ENCODE peak calls at places on chromosome 12, in five cellular contexts. C is HEK293T, P is HepG2, M is K562, B is SK-N-SH. D is an unnamed sample.

GRCh38 chr12:42216737-42217136 is 21.3 kb downstream of the YAF2 start:
- DNase-seq in M (no peak), C (no peak), B (no peak), P (no peak), D (no peak)

GRCh38 chr12:22410497-22410896 is 76.0 kb upstream of the ST8SIA1 start:
- DNase-seq in P (no peak), B (no peak), M (no peak), C (no peak), D (no peak)

GRCh38 chr12:57040750-57041149 is 9.2 kb downstream of the MYO1A start:
- DNase-seq in M (no peak), B (no peak), C (no peak), P (no peak), D (no peak)

GRCh38 chr12:57268264-57268663 is 17.3 kb upstream of the STAC3 start:
- DNase-seq in M (no peak), P (no peak), C (no peak), B (no peak), D (no peak)

GRCh38 chr12:6332459-6332858 is 9.4 kb downstream of the TNFRSF1A start:
- DNase-seq in B (no peak), C (no peak), P (no peak), M (no peak), D (no peak)

GRCh38 chr12:73902270-73902669 is 635.4 kb upstream of the ATXN7L3B start:
- DNase-seq in C (no peak), P (no peak), M (no peak), B (no peak), D (no peak)

GRCh38 chr12:92533280-92533890 is 169.4 kb upstream of the PLEKHG7 start:
- DNase-seq in B (no peak), C (no peak), P (no peak), M (no peak), D (no peak)

GRCh38 chr12:56987551-56988053 is 18.7 kb downstream of the ZBTB39 start:
- DNase-seq in M (peak; percentile 82), B (peak; percentile 84), C (peak; percentile 87), P (peak; percentile 46), D (no peak)

GRCh38 chr12:97363693-97364092 is 98.9 kb upstream of the RMST start:
- DNase-seq in M (no peak), B (no peak), C (no peak), P (no peak), D (no peak)

GRCh38 chr12:64618953-64619590 is 8.8 kb downstream of the RASSF3 start:
- DNase-seq in P (no peak), B (no peak), M (peak; percentile 61), C (no peak), D (peak; percentile 77)

GRCh38 chr12:50070314-50071060 is 13.1 kb downstream of the ASIC1 start:
- DNase-seq in C (peak; percentile 80), P (peak; percentile 53), M (peak; percentile 77), B (peak; percentile 85), D (no peak)

GRCh38 chr12:74689071-74689655 is 151.5 kb downstream of the ATXN7L3B start:
- DNase-seq in P (peak; percentile 20), B (peak; percentile 5), C (peak; percentile 10), M (no peak), D (no peak)

GRCh38 chr12:121219353-121219986 is 9.5 kb downstream of the P2RX4 start:
- DNase-seq in B (no peak), C (no peak), M (no peak), P (no peak), D (no peak)
- TF ChIP-seq FOXM1 in B (no peak), C (no peak), M (no peak), P (no peak), D (no peak)

GRCh38 chr12:8609061-8609570 is 3.5 kb downstream of the AICDA start:
- DNase-seq in M (peak; percentile 13), P (peak; percentile 28), B (peak; percentile 59), C (peak; percentile 64), D (no peak)

GRCh38 chr12:8605057-8605456 is 7.6 kb downstream of the AICDA start:
- DNase-seq in C (no peak), M (no peak), P (no peak), B (no peak), D (no peak)

DNA sequence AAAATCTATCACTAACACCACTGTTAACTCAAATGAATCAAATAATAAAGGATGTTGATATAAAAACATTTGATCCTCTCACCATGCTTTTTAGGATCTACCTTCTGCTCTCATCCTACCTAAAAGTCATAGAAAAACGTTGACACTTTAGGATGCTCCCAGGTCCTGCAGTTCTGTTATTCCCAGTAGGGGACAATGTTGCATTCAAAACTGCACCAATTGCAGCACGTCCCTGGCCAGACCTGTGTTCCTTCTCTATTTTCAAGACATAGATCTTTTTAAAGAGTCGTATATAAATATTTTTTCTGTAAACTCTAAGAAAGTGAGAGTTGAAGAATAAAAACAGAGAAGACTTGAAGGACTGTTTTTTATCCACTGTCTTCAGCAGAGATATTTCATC is 8.8 kb downstream of the AICDA start:
- DNase-seq in M (no peak), C (peak; percentile 16), B (no peak), P (no peak), D (no peak)
- TF ChIP-seq FOXM1 in M (no peak), C (no peak), B (no peak), P (no peak), D (no peak)

DNA sequence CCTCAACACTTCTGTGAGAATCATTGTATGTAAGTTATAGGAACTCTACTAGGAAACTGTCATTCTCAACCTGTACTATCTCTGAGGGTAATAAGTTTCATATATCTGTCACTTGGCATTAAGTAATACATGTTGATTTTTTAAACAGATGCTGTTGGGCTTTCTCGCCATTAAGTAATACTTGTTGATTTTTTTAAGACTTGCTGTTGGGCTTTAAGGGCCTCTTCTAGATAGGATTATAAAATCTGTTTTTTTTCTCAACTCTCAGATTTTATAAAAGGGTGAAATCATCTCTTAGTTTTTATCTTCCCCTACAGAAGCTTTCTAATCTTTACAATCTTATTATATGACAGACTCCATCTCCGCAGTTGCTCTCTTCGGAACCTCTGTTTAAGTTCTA is 5.6 kb downstream of the WASHC4 start:
- DNase-seq in B (no peak), M (no peak), P (no peak), C (no peak), D (no peak)
- TF ChIP-seq FOXM1 in B (no peak), M (no peak), P (no peak), C (no peak), D (no peak)

GRCh38 chr12:119375170-119375569 is 40.6 kb downstream of the CCDC60 start:
- DNase-seq in B (no peak), P (no peak), C (no peak), M (no peak), D (no peak)
- TF ChIP-seq FOXM1 in B (no peak), P (no peak), C (no peak), M (no peak), D (no peak)

GRCh38 chr12:122725452-122725851 is 5.2 kb downstream of the HCAR1 start:
- DNase-seq in B (no peak), C (no peak), P (no peak), M (no peak), D (no peak)

GRCh38 chr12:122724641-122725243 is 5.9 kb downstream of the HCAR1 start:
- DNase-seq in P (no peak), C (no peak), B (no peak), M (no peak), D (no peak)

GRCh38 chr12:122722347-122722746 is 5.7 kb upstream of the HCAR3 start:
- DNase-seq in P (no peak), C (no peak), B (no peak), M (no peak), D (no peak)

GRCh38 chr12:122729583-122730214 is 945 bp downstream of the HCAR1 start:
- DNase-seq in M (no peak), P (no peak), B (no peak), C (no peak), D (no peak)

DNA sequence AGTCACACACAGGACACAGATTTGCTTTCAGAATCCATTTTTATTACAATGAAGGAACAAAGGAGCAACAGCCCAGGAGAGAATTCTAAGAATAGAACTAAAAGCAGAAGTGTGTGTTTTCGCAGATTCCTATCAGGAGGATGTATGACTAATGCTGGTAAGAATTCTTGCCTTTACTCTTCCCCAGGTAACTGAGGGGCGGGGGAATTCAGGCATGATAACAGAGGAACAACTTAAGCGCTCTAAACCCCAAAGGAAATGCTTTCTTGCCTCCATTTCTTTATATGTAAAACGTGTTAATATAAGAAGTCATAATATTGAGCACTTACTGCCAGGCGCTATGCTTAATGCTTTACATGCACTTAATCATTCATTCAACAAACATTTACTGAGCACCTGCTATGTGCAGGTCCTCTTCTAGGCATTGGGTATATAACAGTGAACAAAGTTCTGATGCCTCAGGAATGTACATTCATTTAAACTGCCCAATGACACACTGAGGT is 4.5 kb downstream of the HCAR1 start:
- DNase-seq in B (no peak), C (no peak), P (peak; percentile 69), M (no peak), D (peak; percentile 59)
- TF ChIP-seq FOXM1 in B (no peak), C (no peak), P (no peak), M (no peak), D (peak; percentile 68)

DNA sequence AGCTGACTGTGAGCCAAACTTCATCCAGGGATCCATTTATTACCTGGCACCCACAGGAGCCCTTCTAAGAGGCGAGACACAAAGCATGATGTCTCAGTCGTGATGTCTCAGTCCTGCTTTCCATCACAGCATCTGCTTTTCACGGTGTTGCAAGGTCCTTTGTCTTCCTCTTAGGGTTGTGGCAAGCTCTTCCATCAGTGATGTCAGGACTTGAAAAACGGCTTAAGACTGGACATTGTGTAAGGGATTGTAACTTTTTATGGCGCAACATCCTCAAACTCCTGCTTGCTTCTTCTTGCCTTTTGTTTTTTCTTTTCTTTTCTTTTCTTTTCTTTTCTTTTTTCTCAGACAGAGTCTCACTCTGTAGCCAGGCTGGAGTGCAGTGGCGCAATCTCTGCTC is 586.5 kb upstream of the TMEM132C start:
- DNase-seq in M (no peak), B (no peak), P (no peak), C (no peak), D (no peak)
- TF ChIP-seq FOXM1 in M (no peak), B (no peak), P (no peak), C (no peak), D (no peak)

DNA sequence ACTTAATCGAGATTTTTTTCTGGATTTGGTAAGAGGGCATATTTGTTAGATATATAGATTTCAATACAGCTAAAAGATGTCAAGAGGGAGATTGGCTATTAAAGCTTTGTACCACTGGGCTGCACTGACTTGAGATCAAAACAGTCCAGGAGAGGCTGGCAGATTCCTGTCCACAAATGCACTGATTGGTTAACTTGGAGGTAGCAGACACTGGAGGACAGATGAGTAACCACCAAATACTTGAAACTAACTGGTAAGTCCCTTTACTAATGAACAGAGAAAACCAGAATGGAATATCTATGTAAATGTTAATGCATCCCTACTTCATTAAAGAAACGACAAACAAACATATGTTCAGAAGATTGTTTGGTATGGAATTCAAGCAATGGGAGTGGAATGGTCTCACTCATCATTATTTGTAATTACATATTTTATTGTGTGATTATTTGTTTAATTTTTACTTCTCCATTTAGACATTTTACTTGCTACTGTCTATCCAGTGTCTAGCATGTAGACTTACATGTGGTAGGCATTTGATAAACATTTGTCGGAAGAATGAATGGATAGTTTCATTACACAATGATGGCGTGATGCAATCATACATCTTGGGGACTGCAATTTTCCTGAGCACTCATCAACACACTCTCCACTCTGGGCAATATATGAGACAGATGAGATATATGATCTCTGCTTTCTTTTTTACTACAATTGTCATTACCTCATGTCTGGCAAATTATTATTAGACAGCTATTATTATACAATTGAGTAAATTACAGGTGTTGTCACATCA is 416.4 kb downstream of the LRIG3 start:
- DNase-seq in M (no peak), P (no peak), C (no peak), B (no peak), D (no peak)
- TF ChIP-seq FOXM1 in M (no peak), P (no peak), C (no peak), B (no peak), D (no peak)

GRCh38 chr12:123150273-123150803 is 552 bp downstream of the PITPNM2 start:
- DNase-seq in M (peak; percentile 70), P (no peak), B (peak; percentile 88), C (peak; percentile 56), D (no peak)
- TF ChIP-seq FOXM1 in M (no peak), P (no peak), B (no peak), C (no peak), D (no peak)